ENCODE peak calls at places on chromosome 16, in seven cellular contexts. I is stimulated activated naive CD4-positive, alpha-beta T cell; R is NCI-H774; P is NCI-H2029 treated with DMSO at 0.1 percent for 48 hours; K is activated naive CD8-positive, alpha-beta T cell treated with anti-CD3 and anti-CD28 coated beads, Interleukin-2, amount 50 U/mL, for 24 hours; N is activated B cell treated with CpG ODN at 0.5 μM for 24 hours; A is AG08395. Q is an unnamed sample.

GRCh38 chr16:14302031-14302398 is 230.9 kb downstream of the MRTFB start:
- DNase-seq in R (peak; percentile 73), P (no peak), N (no peak), A (peak; percentile 87), K (no peak), I (peak; percentile 39), Q (peak; percentile 11)

GRCh38 chr16:58102665-58103427 is 26.3 kb downstream of the CFAP20 start:
- DNase-seq in P (no peak), A (no peak), N (no peak), I (no peak), K (no peak), R (no peak), Q (no peak)

GRCh38 chr16:72311426-72311825 is 139.5 kb upstream of the PMFBP1 start:
- DNase-seq in R (no peak), N (no peak), I (no peak), P (no peak), K (no peak), A (no peak), Q (no peak)

GRCh38 chr16:4580245-4580644 is 24.1 kb downstream of the C16orf96 start:
- DNase-seq in A (no peak), P (no peak), K (no peak), R (no peak), I (no peak), N (no peak), Q (no peak)

GRCh38 chr16:79037429-79038373 is 562.8 kb downstream of the MAF start:
- DNase-seq in R (no peak), A (no peak), P (peak; percentile 17), N (no peak), K (no peak), I (no peak), Q (no peak)

GRCh38 chr16:50841081-50841886 is 99.4 kb downstream of the CYLD start:
- DNase-seq in K (peak; percentile 46), A (no peak), N (no peak), P (no peak), I (no peak), R (no peak), Q (no peak)

GRCh38 chr16:84836234-84836647 is 16.5 kb downstream of the CRISPLD2 start:
- DNase-seq in N (no peak), A (peak; percentile 98), I (no peak), R (no peak), K (no peak), P (no peak), Q (no peak)

GRCh38 chr16:59527206-59527997 is 793.3 kb upstream of the GOT2 start:
- DNase-seq in K (no peak), P (no peak), R (no peak), N (no peak), A (peak; percentile 14), I (no peak), Q (no peak)

GRCh38 chr16:88363239-88363891 is 19.4 kb upstream of the ZNF469 start:
- DNase-seq in K (no peak), P (no peak), A (no peak), R (no peak), N (no peak), I (no peak), Q (no peak)

GRCh38 chr16:49952386-49952785 is 72.6 kb upstream of the CNEP1R1 start:
- DNase-seq in K (no peak), A (no peak), N (no peak), P (no peak), I (no peak), R (no peak), Q (no peak)

GRCh38 chr16:82882249-82882648 is 255.5 kb downstream of the CDH13 start:
- DNase-seq in I (no peak), R (no peak), K (no peak), P (no peak), A (no peak), N (no peak), Q (no peak)

GRCh38 chr16:85461814-85462404 is 151.2 kb upstream of the GSE1 start:
- DNase-seq in I (no peak), P (no peak), R (no peak), N (no peak), A (peak; percentile 47), K (no peak), Q (peak; percentile 58)

GRCh38 chr16:21610006-21610544 is 10.7 kb downstream of the METTL9 start:
- DNase-seq in R (no peak), A (no peak), P (no peak), I (no peak), K (no peak), N (no peak), Q (no peak)

GRCh38 chr16:20612551-20613470 is 36.6 kb upstream of the ACSM2B start:
- DNase-seq in P (peak; percentile 99), K (no peak), I (no peak), A (no peak), N (no peak), R (no peak), Q (no peak)

GRCh38 chr16:76653390-76654026 is 376.3 kb downstream of the CNTNAP4 start:
- DNase-seq in I (no peak), R (peak; percentile 24), K (no peak), N (no peak), A (no peak), P (peak; percentile 32), Q (peak; percentile 87)

GRCh38 chr16:25060920-25061319 is 45.8 kb upstream of the ARHGAP17 start:
- DNase-seq in I (peak; percentile 21), P (no peak), R (no peak), K (no peak), A (no peak), N (no peak), Q (no peak)

GRCh38 chr16:85843471-85844168 is 44.1 kb downstream of the COX4I1 start:
- DNase-seq in A (no peak), I (no peak), N (no peak), P (no peak), K (no peak), R (no peak), Q (no peak)

GRCh38 chr16:23365602-23366240 is 63.6 kb downstream of the SCNN1B start:
- DNase-seq in P (no peak), A (no peak), N (no peak), R (peak; percentile 22), K (no peak), I (no peak), Q (no peak)

GRCh38 chr16:30841332-30841731 is 52.5 kb downstream of the BCL7C start:
- DNase-seq in K (no peak), N (no peak), I (no peak), R (no peak), P (no peak), A (no peak), Q (no peak)

GRCh38 chr16:88430524-88431446 is 22.3 kb upstream of the ZFPM1 start:
- DNase-seq in A (peak; percentile 30), N (peak; percentile 62), R (no peak), I (peak; percentile 14), P (no peak), K (peak; percentile 50), Q (no peak)

GRCh38 chr16:19522369-19523159 is 666 bp upstream of the GDE1 start:
- DNase-seq in R (no peak), I (no peak), K (no peak), P (no peak), N (no peak), A (no peak), Q (no peak)

GRCh38 chr16:68844211-68844564 is 857 bp downstream of the TANGO6 start:
- DNase-seq in K (no peak), R (no peak), P (no peak), N (no peak), A (no peak), I (no peak), Q (no peak)

GRCh38 chr16:55146939-55147338 is 177.1 kb upstream of the IRX6 start:
- DNase-seq in K (no peak), A (peak; percentile 35), I (no peak), N (no peak), P (no peak), R (no peak), Q (no peak)

GRCh38 chr16:19432429-19432828 is 14.7 kb downstream of the TMC5 start:
- DNase-seq in P (peak; percentile 99), R (peak; percentile 80), N (no peak), A (no peak), K (no peak), I (no peak), Q (peak; percentile 41)

Q was measured in NCI-H2081.